ENCODE peak calls at places on chromosome 12, in five cellular contexts. One of them, this sample, is unnamed.

GRCh38 chr12:73072214-73072613 is 800.0 kb downstream of the TRHDE start:
- DNase-seq in GM23338: no peak
- DNase-seq in CD8-positive, alpha-beta T cell: no peak
- DNase-seq in lower lobe of right lung: no peak
- DNase-seq in H1: no peak
- DNase-seq in this sample: no peak

GRCh38 chr12:22396253-22396652 is 61.7 kb upstream of the ST8SIA1 start:
- DNase-seq in GM23338: no peak
- DNase-seq in CD8-positive, alpha-beta T cell: no peak
- DNase-seq in lower lobe of right lung: no peak
- DNase-seq in H1: no peak
- DNase-seq in this sample: no peak

GRCh38 chr12:121673013-121673441 is 3.6 kb upstream of the MORN3 start:
- DNase-seq in GM23338: peak; percentile 24
- DNase-seq in CD8-positive, alpha-beta T cell: no peak
- DNase-seq in lower lobe of right lung: no peak
- DNase-seq in H1: no peak
- DNase-seq in this sample: no peak

GRCh38 chr12:131067993-131068942 is 114.6 kb downstream of the ADGRD1 start:
- DNase-seq in GM23338: no peak
- DNase-seq in CD8-positive, alpha-beta T cell: no peak
- DNase-seq in lower lobe of right lung: no peak
- DNase-seq in H1: no peak
- DNase-seq in this sample: no peak

GRCh38 chr12:128652136-128652751 is 171.5 kb downstream of the SLC15A4 start:
- DNase-seq in GM23338: no peak
- DNase-seq in CD8-positive, alpha-beta T cell: no peak
- DNase-seq in lower lobe of right lung: no peak
- DNase-seq in H1: no peak
- DNase-seq in this sample: no peak

GRCh38 chr12:31507966-31508365 is 83.0 kb downstream of the DENND5B start:
- DNase-seq in GM23338: no peak
- DNase-seq in CD8-positive, alpha-beta T cell: no peak
- DNase-seq in lower lobe of right lung: no peak
- DNase-seq in H1: no peak
- DNase-seq in this sample: no peak

GRCh38 chr12:117494833-117495714 is 133.6 kb upstream of the NOS1 start:
- DNase-seq in GM23338: peak; percentile 23
- DNase-seq in CD8-positive, alpha-beta T cell: no peak
- DNase-seq in lower lobe of right lung: no peak
- DNase-seq in H1: no peak
- DNase-seq in this sample: no peak

GRCh38 chr12:116053479-116054195 is 223.9 kb downstream of the MED13L start:
- DNase-seq in GM23338: no peak
- DNase-seq in CD8-positive, alpha-beta T cell: no peak
- DNase-seq in lower lobe of right lung: no peak
- DNase-seq in H1: no peak
- DNase-seq in this sample: no peak

GRCh38 chr12:86666311-86666710 is 410.1 kb upstream of the MGAT4C start:
- DNase-seq in GM23338: no peak
- DNase-seq in CD8-positive, alpha-beta T cell: no peak
- DNase-seq in lower lobe of right lung: no peak
- DNase-seq in H1: no peak
- DNase-seq in this sample: no peak

GRCh38 chr12:39592295-39592694 is 27.3 kb downstream of the ABCD2 start:
- DNase-seq in GM23338: no peak
- DNase-seq in CD8-positive, alpha-beta T cell: no peak
- DNase-seq in lower lobe of right lung: no peak
- DNase-seq in H1: no peak
- DNase-seq in this sample: no peak

GRCh38 chr12:67067453-67068203 is 201.5 kb upstream of the CAND1 start:
- DNase-seq in GM23338: peak; percentile 15
- DNase-seq in CD8-positive, alpha-beta T cell: no peak
- DNase-seq in lower lobe of right lung: no peak
- DNase-seq in H1: peak; percentile 53
- DNase-seq in this sample: no peak

GRCh38 chr12:67070307-67070600 is 198.9 kb upstream of the CAND1 start:
- DNase-seq in GM23338: no peak
- DNase-seq in CD8-positive, alpha-beta T cell: no peak
- DNase-seq in lower lobe of right lung: no peak
- DNase-seq in H1: peak; percentile 47
- DNase-seq in this sample: no peak

GRCh38 chr12:67068773-67069450 is 200.2 kb upstream of the CAND1 start:
- DNase-seq in GM23338: peak; percentile 74
- DNase-seq in CD8-positive, alpha-beta T cell: no peak
- DNase-seq in lower lobe of right lung: peak; percentile 49
- DNase-seq in H1: peak; percentile 78
- DNase-seq in this sample: peak; percentile 16

GRCh38 chr12:67069451-67070306 is 199.5 kb upstream of the CAND1 start:
- DNase-seq in GM23338: peak; percentile 87
- DNase-seq in CD8-positive, alpha-beta T cell: no peak
- DNase-seq in lower lobe of right lung: peak; percentile 62
- DNase-seq in H1: peak; percentile 79
- DNase-seq in this sample: peak; percentile 36

GRCh38 chr12:67068204-67068731 is 200.9 kb upstream of the CAND1 start:
- DNase-seq in GM23338: peak; percentile 76
- DNase-seq in CD8-positive, alpha-beta T cell: no peak
- DNase-seq in lower lobe of right lung: no peak
- DNase-seq in H1: peak; percentile 61
- DNase-seq in this sample: no peak
- TF ChIP-seq CTCF in GM23338: peak; percentile 31
- TF ChIP-seq CTCF in CD8-positive, alpha-beta T cell: no peak
- TF ChIP-seq CTCF in lower lobe of right lung: no peak
- TF ChIP-seq CTCF in H1: peak; percentile 24
- TF ChIP-seq CTCF in this sample: no peak

GRCh38 chr12:108518101-108518715 is 3.1 kb downstream of the FICD start:
- DNase-seq in GM23338: no peak
- DNase-seq in CD8-positive, alpha-beta T cell: no peak
- DNase-seq in lower lobe of right lung: no peak
- DNase-seq in H1: no peak
- DNase-seq in this sample: no peak

GRCh38 chr12:108514973-108515814 is at the start of gene FICD:
- DNase-seq in GM23338: peak; percentile 100
- DNase-seq in CD8-positive, alpha-beta T cell: peak; percentile 97
- DNase-seq in lower lobe of right lung: peak; percentile 100
- DNase-seq in H1: peak; percentile 99
- DNase-seq in this sample: peak; percentile 99

GRCh38 chr12:108515916-108516315 is 839 bp downstream of the FICD start:
- DNase-seq in GM23338: no peak
- DNase-seq in CD8-positive, alpha-beta T cell: no peak
- DNase-seq in lower lobe of right lung: no peak
- DNase-seq in H1: no peak
- DNase-seq in this sample: peak; percentile 35

GRCh38 chr12:108517288-108518100 is 2.4 kb downstream of the FICD start:
- DNase-seq in GM23338: no peak
- DNase-seq in CD8-positive, alpha-beta T cell: no peak
- DNase-seq in lower lobe of right lung: no peak
- DNase-seq in H1: no peak
- DNase-seq in this sample: no peak

GRCh38 chr12:108516511-108517275 is 1.6 kb downstream of the FICD start:
- DNase-seq in GM23338: peak; percentile 35
- DNase-seq in CD8-positive, alpha-beta T cell: no peak
- DNase-seq in lower lobe of right lung: no peak
- DNase-seq in H1: no peak
- DNase-seq in this sample: no peak
- H3K4me3 ChIP-seq in GM23338: peak overlapping the region; percentile 91
- H3K4me3 ChIP-seq in CD8-positive, alpha-beta T cell: no peak overlapping the region
- H3K4me3 ChIP-seq in lower lobe of right lung: peak overlapping the region; percentile 83
- H3K4me3 ChIP-seq in H1: no peak overlapping the region
- H3K4me3 ChIP-seq in this sample: peak overlapping the region; percentile 91

GRCh38 chr12:10613334-10614055 is at the start of gene MAGOHB:
- DNase-seq in GM23338: peak; percentile 98
- DNase-seq in CD8-positive, alpha-beta T cell: peak; percentile 98
- DNase-seq in lower lobe of right lung: peak; percentile 97
- DNase-seq in H1: peak; percentile 100
- DNase-seq in this sample: peak; percentile 97

GRCh38 chr12:10607885-10608458 is 5.4 kb downstream of the MAGOHB start:
- DNase-seq in GM23338: peak; percentile 59
- DNase-seq in CD8-positive, alpha-beta T cell: no peak
- DNase-seq in lower lobe of right lung: no peak
- DNase-seq in H1: no peak
- DNase-seq in this sample: no peak

GRCh38 chr12:10612954-10613333 is 465 bp downstream of the MAGOHB start:
- DNase-seq in GM23338: peak; percentile 66
- DNase-seq in CD8-positive, alpha-beta T cell: no peak
- DNase-seq in lower lobe of right lung: no peak
- DNase-seq in H1: no peak
- DNase-seq in this sample: peak; percentile 6

GRCh38 chr12:10612110-10612509 is 1.3 kb downstream of the MAGOHB start:
- DNase-seq in GM23338: no peak
- DNase-seq in CD8-positive, alpha-beta T cell: no peak
- DNase-seq in lower lobe of right lung: no peak
- DNase-seq in H1: no peak
- DNase-seq in this sample: no peak

DNA sequence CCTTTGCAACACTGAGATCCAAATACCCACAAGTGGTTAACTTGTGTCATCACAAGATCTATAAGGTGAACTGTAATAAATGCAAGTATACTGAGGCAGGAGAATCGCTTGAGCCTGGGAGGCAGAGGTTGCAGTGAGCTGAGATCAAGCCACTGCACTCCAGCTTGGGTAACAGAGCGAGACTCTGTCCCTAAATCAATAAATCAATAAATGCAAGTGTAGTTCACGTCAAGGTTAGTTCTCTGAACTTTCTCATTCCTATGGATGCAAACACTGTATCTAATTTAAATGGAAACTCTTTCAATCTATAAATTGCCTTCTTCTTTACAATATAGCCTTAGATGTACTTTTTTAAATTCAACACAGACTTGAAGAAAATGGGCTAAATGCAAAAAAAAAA is 3.2 kb downstream of the MAGOHB start:
- DNase-seq in GM23338: no peak
- DNase-seq in CD8-positive, alpha-beta T cell: no peak
- DNase-seq in lower lobe of right lung: no peak
- DNase-seq in H1: no peak
- DNase-seq in this sample: no peak
- H3K36me3 ChIP-seq in GM23338: peaks cover 29% of the 10 kb centered on the region
- H3K36me3 ChIP-seq in CD8-positive, alpha-beta T cell: peaks cover 19% of the 10 kb centered on the region
- H3K36me3 ChIP-seq in lower lobe of right lung: peaks cover 47% of the 10 kb centered on the region
- H3K36me3 ChIP-seq in H1: no peaks in the 10 kb centered on the region
- H3K36me3 ChIP-seq in this sample: no peaks in the 10 kb centered on the region

DNA sequence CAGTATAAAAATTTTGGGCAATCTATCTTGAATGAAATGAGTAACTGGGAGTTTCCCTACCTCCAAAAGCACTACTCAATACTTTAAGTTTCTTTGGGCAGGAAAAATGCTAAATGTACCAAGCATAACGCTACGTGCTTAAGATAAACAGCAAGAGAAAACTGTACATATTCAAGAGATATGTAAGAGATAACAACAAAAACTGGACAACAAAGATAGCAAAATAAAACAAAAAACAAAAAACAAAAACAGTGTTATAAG is 20.0 kb downstream of the PTGES3 start:
- DNase-seq in GM23338: no peak
- DNase-seq in CD8-positive, alpha-beta T cell: no peak
- DNase-seq in lower lobe of right lung: no peak
- DNase-seq in H1: no peak
- DNase-seq in this sample: no peak
- TF ChIP-seq CTCF in GM23338: no peak
- TF ChIP-seq CTCF in CD8-positive, alpha-beta T cell: no peak
- TF ChIP-seq CTCF in lower lobe of right lung: no peak
- TF ChIP-seq CTCF in H1: no peak
- TF ChIP-seq CTCF in this sample: no peak

GRCh38 chr12:124737040-124737419 is 126.6 kb downstream of the SCARB1 start:
- DNase-seq in GM23338: no peak
- DNase-seq in CD8-positive, alpha-beta T cell: no peak
- DNase-seq in lower lobe of right lung: no peak
- DNase-seq in H1: no peak
- DNase-seq in this sample: no peak
- H3K4me3 ChIP-seq in GM23338: no peak overlapping the region
- H3K4me3 ChIP-seq in CD8-positive, alpha-beta T cell: no peak overlapping the region
- H3K4me3 ChIP-seq in lower lobe of right lung: no peak overlapping the region
- H3K4me3 ChIP-seq in H1: no peak overlapping the region
- H3K4me3 ChIP-seq in this sample: no peak overlapping the region

GRCh38 chr12:124111006-124111405 is 138.0 kb downstream of the ZNF664 start:
- DNase-seq in GM23338: no peak
- DNase-seq in CD8-positive, alpha-beta T cell: no peak
- DNase-seq in lower lobe of right lung: no peak
- DNase-seq in H1: no peak
- DNase-seq in this sample: no peak

GRCh38 chr12:124109760-124110159 is 136.7 kb downstream of the ZNF664 start:
- DNase-seq in GM23338: peak; percentile 94
- DNase-seq in CD8-positive, alpha-beta T cell: no peak
- DNase-seq in lower lobe of right lung: no peak
- DNase-seq in H1: no peak
- DNase-seq in this sample: peak; percentile 22

GRCh38 chr12:124105546-124105945 is 132.5 kb downstream of the ZNF664 start:
- DNase-seq in GM23338: no peak
- DNase-seq in CD8-positive, alpha-beta T cell: no peak
- DNase-seq in lower lobe of right lung: no peak
- DNase-seq in H1: no peak
- DNase-seq in this sample: no peak

GRCh38 chr12:124110372-124110883 is 137.4 kb downstream of the ZNF664 start:
- DNase-seq in GM23338: no peak
- DNase-seq in CD8-positive, alpha-beta T cell: no peak
- DNase-seq in lower lobe of right lung: no peak
- DNase-seq in H1: no peak
- DNase-seq in this sample: no peak

GRCh38 chr12:124107299-124107698 is 134.3 kb downstream of the ZNF664 start:
- DNase-seq in GM23338: no peak
- DNase-seq in CD8-positive, alpha-beta T cell: no peak
- DNase-seq in lower lobe of right lung: no peak
- DNase-seq in H1: no peak
- DNase-seq in this sample: no peak
- H3K36me3 ChIP-seq in GM23338: no peaks in the 10 kb centered on the region
- H3K36me3 ChIP-seq in CD8-positive, alpha-beta T cell: no peaks in the 10 kb centered on the region
- H3K36me3 ChIP-seq in lower lobe of right lung: no peaks in the 10 kb centered on the region
- H3K36me3 ChIP-seq in H1: no peaks in the 10 kb centered on the region
- H3K36me3 ChIP-seq in this sample: no peaks in the 10 kb centered on the region

This sample was measured in GM06990.